ENCODE peak calls at places on chromosomes 3 and 15, in four cellular contexts. G, X, I and K are unnamed samples.

GRCh38 chr15:66655997-66656396 is 46.0 kb upstream of the SMAD6 start:
- DNase-seq in G (no peak), X (peak; percentile 53), I (no peak), K (no peak)

GRCh38 chr15:76342046-76342381 is 5.4 kb downstream of the ISL2 start:
- DNase-seq in G (no peak), X (peak; percentile 40), I (no peak), K (no peak)

GRCh38 chr3:170835346-170835745 is 34.6 kb downstream of the RPL22L1 start:
- DNase-seq in G (no peak), X (peak; percentile 13), I (no peak), K (no peak)

GRCh38 chr3:58496206-58496605 is 4.3 kb downstream of the KCTD6 start:
- DNase-seq in G (no peak), X (peak; percentile 74), I (peak; percentile 57), K (no peak)

GRCh38 chr15:70093481-70094309 is 4.0 kb downstream of the TLE3 start:
- DNase-seq in G (no peak), X (peak; percentile 92), I (peak; percentile 67), K (no peak)

GRCh38 chr3:55481067-55481917 is 5.8 kb downstream of the WNT5A start:
- DNase-seq in G (no peak), X (peak; percentile 26), I (peak; percentile 53), K (no peak)

GRCh38 chr3:133476971-133477375 is 77.1 kb downstream of the BFSP2 start:
- DNase-seq in G (peak; percentile 98), X (no peak), I (no peak), K (no peak)

GRCh38 chr15:66294157-66294931 is 976 bp downstream of the DIS3L start:
- DNase-seq in G (peak; percentile 77), X (peak; percentile 79), I (peak; percentile 83), K (no peak)

GRCh38 chr3:47012342-47013230 is 33.1 kb downstream of the NBEAL2 start:
- DNase-seq in G (no peak), X (no peak), I (no peak), K (no peak)

GRCh38 chr15:67199881-67200763 is 54.3 kb downstream of the AAGAB start:
- DNase-seq in G (no peak), X (no peak), I (peak; percentile 38), K (no peak)

GRCh38 chr3:160183375-160184076 is 41.7 kb upstream of the C3orf80 start:
- DNase-seq in G (no peak), X (no peak), I (peak; percentile 43), K (no peak)

GRCh38 chr15:68204776-68205557 is at the start of gene CALML4:
- DNase-seq in G (peak; percentile 65), X (no peak), I (peak; percentile 48), K (no peak)

GRCh38 chr3:17605934-17606333 is 136.5 kb downstream of the TBC1D5 start:
- DNase-seq in G (no peak), X (no peak), I (no peak), K (no peak)

GRCh38 chr3:50587806-50588758 is 18.8 kb downstream of the HEMK1 start:
- DNase-seq in G (no peak), X (no peak), I (no peak), K (no peak)

GRCh38 chr15:86002444-86002843 is 77.2 kb upstream of the AGBL1 start:
- DNase-seq in G (no peak), X (no peak), I (no peak), K (no peak)

GRCh38 chr3:175383813-175384212 is 524.7 kb downstream of the NAALADL2 start:
- DNase-seq in G (no peak), X (no peak), I (no peak), K (no peak)

GRCh38 chr15:41783272-41783660 is 9.0 kb downstream of the MAPKBP1 start:
- DNase-seq in G (no peak), X (no peak), I (no peak), K (no peak)

GRCh38 chr3:16221990-16222389 is 42.8 kb downstream of the DPH3 start:
- DNase-seq in G (no peak), X (no peak), I (no peak), K (no peak)

GRCh38 chr3:50167069-50167781 is 12.1 kb downstream of the SEMA3F start:
- DNase-seq in G (no peak), X (no peak), I (no peak), K (peak; percentile 36)

GRCh38 chr15:50380089-50380488 is 25.1 kb upstream of the GABPB1 start:
- DNase-seq in G (no peak), X (no peak), I (peak; percentile 32), K (no peak)

GRCh38 chr3:184727357-184728060 is 15.6 kb upstream of the MAGEF1 start:
- DNase-seq in G (peak; percentile 76), X (peak; percentile 98), I (peak; percentile 82), K (no peak)

GRCh38 chr15:98866503-98866902 is 141.1 kb downstream of the PGPEP1L start:
- DNase-seq in G (no peak), X (peak; percentile 77), I (peak; percentile 81), K (no peak)

GRCh38 chr15:76973362-76973743 is 21.6 kb upstream of the PSTPIP1 start:
- DNase-seq in G (no peak), X (peak; percentile 93), I (peak; percentile 72), K (peak; percentile 50)

GRCh38 chr3:159804726-159805410 is 183.8 kb upstream of the IL12A start:
- DNase-seq in G (peak; percentile 83), X (peak; percentile 94), I (peak; percentile 94), K (no peak)

GRCh38 chr3:49158108-49158709 is 7.9 kb downstream of the CCDC71 start:
- DNase-seq in G (peak; percentile 23), X (peak; percentile 77), I (peak; percentile 19), K (peak; percentile 61)

GRCh38 chr3:124094496-124094895 is 102.6 kb upstream of the ROPN1 start:
- DNase-seq in G (no peak), X (no peak), I (peak; percentile 4), K (no peak)

GRCh38 chr3:32596926-32597369 is 26.3 kb upstream of the DYNC1LI1 start:
- DNase-seq in G (no peak), X (no peak), I (peak; percentile 35), K (no peak)

GRCh38 chr3:64971584-64971983 is 283.8 kb upstream of the ADAMTS9 start:
- DNase-seq in G (no peak), X (no peak), I (no peak), K (no peak)

GRCh38 chr3:25468866-25469319 is 40.8 kb downstream of the RARB start:
- DNase-seq in G (no peak), X (no peak), I (peak; percentile 87), K (no peak)

GRCh38 chr3:39911465-39912309 is 102.3 kb downstream of the MYRIP start:
- DNase-seq in G (no peak), X (peak; percentile 78), I (peak; percentile 78), K (no peak)

GRCh38 chr3:178823556-178824229 is 247.9 kb downstream of the ZMAT3 start:
- DNase-seq in G (no peak), X (no peak), I (peak; percentile 6), K (no peak)

GRCh38 chr3:185216587-185216918 is 37.3 kb downstream of the EHHADH start:
- DNase-seq in G (peak; percentile 4), X (peak; percentile 28), I (peak; percentile 23), K (no peak)